ENCODE peak calls at places on chromosome 1, in four cellular contexts. Z, T, L and Q are unnamed samples.

GRCh38 chr1:228497817-228498216 is 10.6 kb downstream of the RNF187 start:
- DNase-seq in L (no peak), T (no peak), Z (no peak), Q (no peak)

GRCh38 chr1:34908369-34908768 is 21.1 kb downstream of the DLGAP3 start:
- DNase-seq in L (no peak), T (no peak), Z (no peak), Q (no peak)

GRCh38 chr1:164774819-164775654 is 216.1 kb downstream of the PBX1 start:
- DNase-seq in Z (peak; percentile 65), L (no peak), T (no peak), Q (peak; percentile 64)

GRCh38 chr1:246587606-246588005 is 21.4 kb downstream of the CNST start:
- DNase-seq in Z (peak; percentile 83), L (no peak), T (peak; percentile 81), Q (no peak)

GRCh38 chr1:214438059-214438458 is 113.3 kb downstream of the PTPN14 start:
- DNase-seq in L (peak; percentile 46), Z (peak; percentile 63), T (no peak), Q (peak; percentile 52)

GRCh38 chr1:16721871-16722641 is 18.3 kb upstream of the RNU1-4 start:
- DNase-seq in T (no peak), L (no peak), Z (no peak), Q (no peak)

GRCh38 chr1:230824571-230825060 is 43.7 kb downstream of the C1orf198 start:
- DNase-seq in Z (no peak), T (peak; percentile 36), L (no peak), Q (peak; percentile 36)

GRCh38 chr1:85303440-85304162 is 27.2 kb upstream of the BCL10 start:
- DNase-seq in Z (no peak), L (no peak), T (no peak), Q (no peak)

GRCh38 chr1:174999926-175000696 is at the start of gene CACYBP:
- DNase-seq in T (peak; percentile 51), Z (peak; percentile 48), L (no peak), Q (peak; percentile 72)

GRCh38 chr1:184947497-184948256 is 26.6 kb downstream of the NIBAN1 start:
- DNase-seq in Z (no peak), T (no peak), L (no peak), Q (no peak)

GRCh38 chr1:11761988-11762406 is at the start of gene C1orf167:
- DNase-seq in L (no peak), T (no peak), Z (no peak), Q (peak; percentile 46)

GRCh38 chr1:195908121-195908520 is 700.1 kb downstream of the KCNT2 start:
- DNase-seq in Z (peak; percentile 47), T (peak; percentile 65), L (no peak), Q (no peak)

GRCh38 chr1:226706664-226707063 is 32.4 kb downstream of the ITPKB start:
- DNase-seq in T (no peak), L (no peak), Z (no peak), Q (no peak)